ENCODE peak calls at places on chromosomes 16 and 17, in ten cellular contexts. E, P, R, U, I, V, Z, D, C and O are unnamed samples.

GRCh38 chr16:19940195-19940594 is 55.5 kb upstream of the GPRC5B start:
- DNase-seq in R (peak), I (no peak), P (peak), Z (peak), E (no peak), C (no peak), V (no peak), U (no peak), D (no peak), O (no peak)

GRCh38 chr16:62549875-62550274 is 513.6 kb upstream of the CDH8 start:
- DNase-seq in U (no peak), Z (no peak), E (no peak), R (no peak), V (no peak), P (no peak), D (no peak), C (no peak), I (no peak), O (no peak)

GRCh38 chr16:1054660-1055556 is 17.6 kb upstream of the SSTR5 start:
- DNase-seq in P (peak), R (peak), I (peak), E (peak), D (peak), V (peak), C (no peak), U (peak), Z (peak), O (peak)

GRCh38 chr17:40360091-40360490 is 4.4 kb downstream of the GJD3 start:
- DNase-seq in I (no peak), U (no peak), Z (no peak), P (peak), D (no peak), E (no peak), R (no peak), C (no peak), V (no peak), O (no peak)

GRCh38 chr16:4350365-4350786 is 745 bp downstream of the PAM16 start:
- DNase-seq in D (no peak), I (no peak), Z (no peak), P (no peak), E (no peak), C (no peak), R (no peak), V (no peak), U (no peak), O (no peak)

GRCh38 chr16:55035037-55035436 is 104.4 kb downstream of the IRX5 start:
- DNase-seq in R (peak), E (peak), C (no peak), U (no peak), V (no peak), P (no peak), D (peak), Z (peak), I (peak), O (no peak)

GRCh38 chr17:35387496-35387895 is 14.1 kb upstream of the SLFN11 start:
- DNase-seq in I (no peak), P (no peak), V (no peak), Z (no peak), C (no peak), R (no peak), U (no peak), D (no peak), E (no peak), O (no peak)

GRCh38 chr16:2971134-2971984 is 2.2 kb downstream of the PAQR4 start:
- DNase-seq in R (no peak), U (no peak), C (no peak), V (no peak), D (peak), E (no peak), I (no peak), P (no peak), Z (no peak), O (no peak)

GRCh38 chr17:46795379-46795952 is 23.0 kb downstream of the WNT3 start:
- DNase-seq in R (peak), Z (no peak), D (no peak), P (peak), U (no peak), I (no peak), C (no peak), V (no peak), E (no peak), O (no peak)

GRCh38 chr16:57908409-57908987 is 62.4 kb downstream of the CNGB1 start:
- DNase-seq in Z (no peak), C (no peak), V (no peak), I (no peak), P (no peak), U (no peak), R (no peak), D (no peak), E (no peak), O (no peak)

GRCh38 chr16:56773531-56773930 is 43.6 kb downstream of the NUP93 start:
- DNase-seq in E (no peak), U (no peak), R (no peak), V (no peak), P (no peak), C (no peak), I (no peak), Z (no peak), D (no peak), O (no peak)

GRCh38 chr17:63704836-63705235 is 4.9 kb upstream of the LIMD2 start:
- DNase-seq in C (no peak), D (no peak), I (no peak), Z (no peak), V (no peak), R (no peak), P (peak), U (no peak), E (no peak), O (no peak)

GRCh38 chr17:63703029-63703428 is 3.1 kb upstream of the LIMD2 start:
- DNase-seq in I (no peak), U (no peak), Z (no peak), C (no peak), V (no peak), D (no peak), E (no peak), P (no peak), R (no peak), O (no peak)

GRCh38 chr17:63705657-63706056 is 5.7 kb upstream of the LIMD2 start:
- DNase-seq in U (no peak), Z (no peak), R (no peak), D (no peak), E (peak), V (no peak), P (no peak), C (no peak), I (no peak), O (no peak)

GRCh38 chr17:63703556-63704258 is 3.8 kb upstream of the LIMD2 start:
- DNase-seq in I (no peak), U (no peak), R (no peak), P (peak), V (no peak), D (no peak), Z (no peak), C (no peak), E (no peak), O (no peak)

DNA sequence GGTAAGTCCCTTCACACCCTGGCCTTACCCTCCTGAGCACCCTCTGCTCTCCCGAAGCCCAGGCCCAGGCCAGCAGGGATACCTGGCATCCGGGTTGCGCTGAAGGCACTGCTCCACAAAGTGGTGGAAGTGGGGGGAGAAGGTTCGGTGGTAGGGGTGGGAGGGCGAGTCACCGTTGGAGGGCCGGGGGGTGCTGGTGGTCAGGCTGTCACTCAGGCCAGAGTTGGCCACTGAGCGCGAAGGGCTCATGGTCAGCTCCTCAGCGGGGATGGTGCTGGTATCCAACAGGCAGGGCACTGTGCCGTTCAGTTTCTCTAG is 4.3 kb upstream of the LIMD2 start:
- DNase-seq in D (no peak), E (no peak), R (no peak), P (peak), Z (no peak), C (no peak), V (no peak), U (no peak), I (no peak), O (no peak)
- H3K4me3 ChIP-seq in D (no peak), E (no peak), R (no peak), P (no peak), Z (no peak), C (no peak), V (no peak), U (no peak), I (no peak), O (no peak)

GRCh38 chr17:6454495-6455320 is 10.5 kb downstream of the PIMREG start:
- DNase-seq in E (no peak), C (no peak), Z (no peak), U (peak), I (no peak), D (no peak), P (peak), R (no peak), V (no peak), O (no peak)
- H3K4me3 ChIP-seq in E (no peak), C (no peak), Z (no peak), U (no peak), I (peak), D (no peak), P (peak), R (no peak), V (peak), O (peak)

GRCh38 chr17:8013731-8014557 is 11.5 kb downstream of the GUCY2D start:
- DNase-seq in E (no peak), U (no peak), I (no peak), Z (no peak), V (no peak), D (no peak), C (no peak), R (no peak), P (peak), O (no peak)

GRCh38 chr17:8015236-8015956 is 13.0 kb downstream of the GUCY2D start:
- DNase-seq in Z (no peak), R (no peak), E (no peak), U (no peak), P (peak), V (no peak), C (no peak), D (no peak), I (no peak), O (no peak)

GRCh38 chr17:8016632-8017424 is 14.4 kb downstream of the GUCY2D start:
- DNase-seq in D (peak), V (no peak), R (peak), Z (peak), I (peak), U (no peak), C (no peak), P (peak), E (peak), O (no peak)

GRCh38 chr17:8014558-8014850 is 12.1 kb downstream of the GUCY2D start:
- DNase-seq in V (no peak), P (no peak), E (no peak), I (no peak), D (no peak), C (no peak), R (no peak), U (no peak), Z (no peak), O (no peak)

DNA sequence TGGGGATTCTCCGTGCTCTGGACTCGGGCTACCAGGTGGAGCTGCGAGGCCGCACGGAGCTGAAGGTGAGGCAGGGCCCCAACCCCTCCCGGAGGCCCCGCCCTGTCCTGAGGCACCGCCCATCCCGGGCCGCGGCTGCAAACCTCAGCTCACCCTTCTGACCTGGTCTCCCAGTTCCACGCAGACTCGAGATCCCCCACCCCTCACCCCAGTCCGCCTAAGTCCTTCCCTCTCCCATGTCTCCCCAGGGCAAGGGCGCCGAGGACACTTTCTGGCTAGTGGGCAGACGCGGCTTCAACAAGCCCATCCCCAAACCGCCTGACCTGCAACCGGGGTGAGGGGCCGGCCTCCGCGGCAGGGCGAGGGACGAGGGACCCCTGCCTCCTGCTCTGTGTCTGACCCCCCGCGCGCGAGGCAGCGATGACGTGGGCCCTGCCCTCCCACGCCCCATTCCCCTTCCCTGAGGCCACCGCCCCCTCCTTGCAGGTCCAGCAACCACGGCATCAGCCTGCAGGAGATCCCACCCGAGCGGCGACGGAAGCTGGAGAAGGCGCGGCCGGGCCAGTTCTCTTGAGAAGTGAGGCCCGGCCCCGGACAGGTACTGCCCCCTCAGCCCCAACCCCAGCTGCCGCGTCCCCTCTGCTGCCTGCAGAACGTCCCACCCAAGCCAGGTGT is 13.7 kb downstream of the GUCY2D start:
- DNase-seq in P (peak), I (peak), E (no peak), C (no peak), V (no peak), R (no peak), Z (no peak), U (no peak), D (no peak), O (no peak)
- H3K4me3 ChIP-seq in P (peak), I (peak), E (peak), C (peak), V (peak), R (peak), Z (peak), U (peak), D (no peak), O (peak)

DNA sequence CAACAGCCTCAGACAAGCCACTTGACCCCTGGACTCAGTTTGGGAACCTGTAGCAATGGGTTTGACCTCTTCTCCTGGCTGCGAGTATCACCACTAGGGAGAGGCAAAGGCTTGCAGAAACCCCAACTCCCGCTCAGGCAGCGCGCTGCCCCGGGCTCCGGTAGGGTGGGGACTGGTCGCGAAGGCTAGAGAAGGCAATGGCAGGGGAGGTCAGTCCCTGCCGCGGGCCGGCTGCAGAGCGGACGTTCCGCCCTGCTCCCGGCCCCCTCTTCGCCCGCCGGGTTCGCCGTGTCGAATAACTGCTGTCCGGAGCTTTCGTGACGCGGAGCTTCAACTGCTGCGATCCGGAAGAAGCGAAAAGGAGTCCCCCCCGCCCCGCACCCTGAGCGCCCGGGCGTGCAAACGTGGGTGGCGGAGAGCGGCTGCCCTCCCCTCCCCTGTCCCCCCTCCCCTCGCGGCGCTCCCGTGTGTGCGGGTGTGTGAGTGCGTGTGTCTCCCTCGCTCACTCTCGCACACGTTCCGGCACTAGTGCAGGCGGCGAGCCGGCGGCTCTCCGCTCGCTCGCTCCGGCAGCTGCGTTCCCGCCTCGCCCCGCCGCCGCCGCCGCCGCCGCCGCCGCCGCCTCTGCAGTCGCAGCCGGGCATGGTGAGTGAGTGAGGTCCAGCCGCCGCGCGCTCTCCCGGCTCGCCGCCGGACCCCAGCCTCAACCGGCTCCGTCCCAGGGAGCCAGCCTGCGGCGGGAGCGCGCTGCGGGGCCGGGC is 792 bp upstream of the SHISA6 start:
- DNase-seq in I (peak), C (no peak), D (no peak), Z (no peak), E (no peak), U (no peak), P (peak), R (no peak), V (no peak), O (no peak)
- H3K4me3 ChIP-seq in I (peak), C (peak), D (no peak), Z (no peak), E (no peak), U (peak), P (no peak), R (no peak), V (no peak), O (no peak)

GRCh38 chr17:77546772-77547201 is 406.0 kb downstream of the SEC14L1 start:
- DNase-seq in P (peak), V (no peak), Z (no peak), E (no peak), R (no peak), D (no peak), U (no peak), I (no peak), C (no peak), O (no peak)
- H3K4me3 ChIP-seq in P (no peak), V (no peak), Z (no peak), E (no peak), R (no peak), D (no peak), U (no peak), I (no peak), C (no peak), O (no peak)

DNA sequence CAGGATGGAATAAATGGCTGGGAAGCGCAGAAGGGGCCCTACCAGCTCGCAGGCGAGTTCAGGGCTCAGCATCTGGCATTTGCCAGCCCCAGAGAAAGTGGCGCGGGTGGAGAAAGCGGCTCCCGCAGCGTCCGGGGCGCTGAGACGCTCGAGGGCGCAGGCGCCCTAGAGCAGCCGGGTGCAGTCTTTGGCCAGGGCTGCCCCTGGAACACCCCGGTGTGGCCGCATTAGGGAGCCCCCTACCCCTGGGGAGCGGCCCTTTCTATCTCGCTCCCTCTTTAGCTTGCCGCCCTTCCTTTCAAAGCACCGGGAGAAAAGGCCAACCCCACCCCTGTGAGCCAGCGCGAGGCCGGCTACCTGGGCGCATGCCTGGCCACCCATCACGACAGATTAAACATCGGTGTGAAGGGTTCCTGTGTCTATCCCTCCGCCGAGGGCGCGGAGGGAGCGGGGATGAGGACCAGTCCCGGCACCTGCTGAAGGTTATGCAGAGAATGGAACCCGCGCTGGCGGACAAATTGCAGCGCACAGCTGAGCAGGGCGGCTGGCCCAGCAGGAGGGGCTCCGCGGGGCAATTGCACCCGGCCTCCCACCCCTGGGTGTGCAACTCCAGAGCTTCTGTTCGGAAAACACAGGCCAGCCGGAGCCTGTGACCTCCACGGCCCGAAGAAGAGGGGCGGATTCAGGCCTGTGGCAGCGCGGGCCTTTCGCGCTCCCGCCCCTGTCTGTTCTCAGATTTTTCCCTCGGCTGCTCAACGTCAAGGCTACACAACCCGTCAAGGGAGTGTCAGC is 15.6 kb upstream of the FOXF1 start:
- DNase-seq in U (no peak), V (no peak), I (no peak), Z (no peak), E (no peak), R (no peak), C (no peak), D (no peak), P (peak), O (no peak)
- H3K4me3 ChIP-seq in U (no peak), V (no peak), I (peak), Z (no peak), E (no peak), R (no peak), C (no peak), D (no peak), P (no peak), O (no peak)